ENCODE peak calls at places on chromosomes 4 and X, in five cellular contexts. One of them, this sample, is unnamed.

GRCh38 chr4:14338206-14338605 is 664.1 kb upstream of the CPEB2 start:
- DNase-seq in ovary: no peak
- DNase-seq in GM10248: no peak
- DNase-seq in sigmoid colon: no peak
- DNase-seq in activated CD8-positive, alpha-beta T cell treated with anti-CD3 and anti-CD28 coated beads for 36 hours: no peak
- DNase-seq in this sample: no peak

GRCh38 chrX:100615015-100615414 is 21.6 kb downstream of the TSPAN6 start:
- DNase-seq in ovary: peak
- DNase-seq in GM10248: peak
- DNase-seq in sigmoid colon: no peak
- DNase-seq in activated CD8-positive, alpha-beta T cell treated with anti-CD3 and anti-CD28 coated beads for 36 hours: no peak
- DNase-seq in this sample: peak

GRCh38 chr4:153067376-153067775 is 131.3 kb downstream of the FHDC1 start:
- DNase-seq in sigmoid colon: no peak
- DNase-seq in GM10248: no peak
- DNase-seq in activated CD8-positive, alpha-beta T cell treated with anti-CD3 and anti-CD28 coated beads for 36 hours: no peak
- DNase-seq in ovary: no peak
- DNase-seq in this sample: no peak

GRCh38 chr4:73777612-73778011 is 37.2 kb downstream of the CXCL8 start:
- DNase-seq in sigmoid colon: no peak
- DNase-seq in GM10248: no peak
- DNase-seq in ovary: no peak
- DNase-seq in activated CD8-positive, alpha-beta T cell treated with anti-CD3 and anti-CD28 coated beads for 36 hours: no peak
- DNase-seq in this sample: no peak

GRCh38 chr4:183960912-183961569 is 55.9 kb downstream of the STOX2 start:
- DNase-seq in GM10248: no peak
- DNase-seq in activated CD8-positive, alpha-beta T cell treated with anti-CD3 and anti-CD28 coated beads for 36 hours: no peak
- DNase-seq in sigmoid colon: no peak
- DNase-seq in ovary: no peak
- DNase-seq in this sample: no peak

GRCh38 chrX:133676344-133677122 is 261.2 kb upstream of the GPC4 start:
- DNase-seq in sigmoid colon: no peak
- DNase-seq in activated CD8-positive, alpha-beta T cell treated with anti-CD3 and anti-CD28 coated beads for 36 hours: no peak
- DNase-seq in GM10248: no peak
- DNase-seq in ovary: no peak
- DNase-seq in this sample: no peak

GRCh38 chr4:77430847-77431246 is 174.8 kb upstream of the CXCL13 start:
- DNase-seq in sigmoid colon: no peak
- DNase-seq in ovary: no peak
- DNase-seq in GM10248: no peak
- DNase-seq in activated CD8-positive, alpha-beta T cell treated with anti-CD3 and anti-CD28 coated beads for 36 hours: no peak
- DNase-seq in this sample: no peak

GRCh38 chr4:30953799-30954198 is 233.6 kb downstream of the PCDH7 start:
- DNase-seq in GM10248: no peak
- DNase-seq in ovary: no peak
- DNase-seq in sigmoid colon: no peak
- DNase-seq in activated CD8-positive, alpha-beta T cell treated with anti-CD3 and anti-CD28 coated beads for 36 hours: no peak
- DNase-seq in this sample: no peak

GRCh38 chr4:130110760-130111159 is 1014.8 kb downstream of the C4orf33 start:
- DNase-seq in ovary: no peak
- DNase-seq in GM10248: no peak
- DNase-seq in activated CD8-positive, alpha-beta T cell treated with anti-CD3 and anti-CD28 coated beads for 36 hours: no peak
- DNase-seq in sigmoid colon: no peak
- DNase-seq in this sample: no peak

GRCh38 chr4:4521069-4521468 is 20.8 kb downstream of the STX18 start:
- DNase-seq in sigmoid colon: no peak
- DNase-seq in activated CD8-positive, alpha-beta T cell treated with anti-CD3 and anti-CD28 coated beads for 36 hours: no peak
- DNase-seq in ovary: no peak
- DNase-seq in GM10248: no peak
- DNase-seq in this sample: no peak

GRCh38 chr4:4518747-4519146 is 23.1 kb downstream of the STX18 start:
- DNase-seq in activated CD8-positive, alpha-beta T cell treated with anti-CD3 and anti-CD28 coated beads for 36 hours: no peak
- DNase-seq in GM10248: no peak
- DNase-seq in sigmoid colon: no peak
- DNase-seq in ovary: no peak
- DNase-seq in this sample: no peak

GRCh38 chr4:4524364-4524763 is 17.5 kb downstream of the STX18 start:
- DNase-seq in ovary: no peak
- DNase-seq in sigmoid colon: no peak
- DNase-seq in GM10248: peak
- DNase-seq in activated CD8-positive, alpha-beta T cell treated with anti-CD3 and anti-CD28 coated beads for 36 hours: peak
- DNase-seq in this sample: peak

GRCh38 chr4:4521767-4522166 is 20.1 kb downstream of the STX18 start:
- DNase-seq in ovary: no peak
- DNase-seq in sigmoid colon: no peak
- DNase-seq in activated CD8-positive, alpha-beta T cell treated with anti-CD3 and anti-CD28 coated beads for 36 hours: no peak
- DNase-seq in GM10248: no peak
- DNase-seq in this sample: no peak

DNA sequence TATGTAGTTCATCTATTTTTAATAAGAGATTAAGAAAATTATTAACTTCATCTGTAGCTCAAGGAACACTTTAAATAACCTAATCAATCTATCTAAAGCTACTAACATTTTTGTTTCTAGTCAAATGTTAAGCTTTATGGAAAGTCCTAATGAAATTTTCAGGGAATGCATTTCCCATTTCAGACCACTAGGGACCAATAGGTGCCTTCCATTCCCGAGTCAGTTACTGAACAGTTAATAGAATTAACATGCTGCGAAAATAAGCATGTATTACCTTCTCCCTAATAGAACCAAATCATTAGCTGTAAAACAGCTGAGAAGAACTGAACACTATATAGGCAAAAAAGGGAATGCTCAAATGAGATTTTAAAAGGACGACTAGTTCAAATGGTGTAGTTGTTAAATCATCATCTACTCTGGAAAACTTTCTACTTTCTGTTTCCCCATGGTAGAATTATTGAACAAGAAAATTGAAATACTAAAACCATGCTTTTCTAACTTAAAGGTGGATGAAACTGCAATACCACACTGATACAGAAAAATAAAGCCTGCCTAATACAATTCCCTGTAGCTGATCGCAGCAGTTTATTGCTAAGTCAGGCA is 22.5 kb downstream of the STX18 start:
- DNase-seq in activated CD8-positive, alpha-beta T cell treated with anti-CD3 and anti-CD28 coated beads for 36 hours: no peak
- DNase-seq in sigmoid colon: no peak
- DNase-seq in GM10248: no peak
- DNase-seq in ovary: no peak
- DNase-seq in this sample: no peak
- TF ChIP-seq CTCF in activated CD8-positive, alpha-beta T cell treated with anti-CD3 and anti-CD28 coated beads for 36 hours: peak
- TF ChIP-seq CTCF in sigmoid colon: peak
- TF ChIP-seq CTCF in GM10248: peak
- TF ChIP-seq CTCF in ovary: no peak
- TF ChIP-seq CTCF in this sample: no peak

DNA sequence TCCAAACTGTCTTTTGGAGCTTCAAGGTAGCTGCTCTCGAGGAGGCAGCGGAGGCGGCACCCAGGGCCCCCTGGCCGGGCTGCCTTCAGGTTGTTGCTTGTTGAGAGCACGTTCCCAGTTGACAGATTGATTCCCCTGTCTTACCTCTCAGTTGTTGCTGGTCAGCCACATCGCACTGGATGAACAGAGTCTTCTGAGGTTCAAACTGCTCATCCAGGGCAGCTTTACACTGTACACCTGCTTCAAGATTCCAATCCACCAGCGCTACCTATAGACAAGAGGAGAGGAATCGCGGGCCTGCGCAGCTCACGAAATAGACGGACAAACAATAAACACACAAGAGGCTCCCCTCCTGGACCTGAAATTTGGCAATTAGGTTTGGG is 497 bp downstream of the HPGD start:
- DNase-seq in activated CD8-positive, alpha-beta T cell treated with anti-CD3 and anti-CD28 coated beads for 36 hours: peak
- DNase-seq in ovary: no peak
- DNase-seq in sigmoid colon: no peak
- DNase-seq in GM10248: peak
- DNase-seq in this sample: no peak
- TF ChIP-seq CTCF in activated CD8-positive, alpha-beta T cell treated with anti-CD3 and anti-CD28 coated beads for 36 hours: no peak
- TF ChIP-seq CTCF in ovary: no peak
- TF ChIP-seq CTCF in sigmoid colon: no peak
- TF ChIP-seq CTCF in GM10248: no peak
- TF ChIP-seq CTCF in this sample: no peak

DNA sequence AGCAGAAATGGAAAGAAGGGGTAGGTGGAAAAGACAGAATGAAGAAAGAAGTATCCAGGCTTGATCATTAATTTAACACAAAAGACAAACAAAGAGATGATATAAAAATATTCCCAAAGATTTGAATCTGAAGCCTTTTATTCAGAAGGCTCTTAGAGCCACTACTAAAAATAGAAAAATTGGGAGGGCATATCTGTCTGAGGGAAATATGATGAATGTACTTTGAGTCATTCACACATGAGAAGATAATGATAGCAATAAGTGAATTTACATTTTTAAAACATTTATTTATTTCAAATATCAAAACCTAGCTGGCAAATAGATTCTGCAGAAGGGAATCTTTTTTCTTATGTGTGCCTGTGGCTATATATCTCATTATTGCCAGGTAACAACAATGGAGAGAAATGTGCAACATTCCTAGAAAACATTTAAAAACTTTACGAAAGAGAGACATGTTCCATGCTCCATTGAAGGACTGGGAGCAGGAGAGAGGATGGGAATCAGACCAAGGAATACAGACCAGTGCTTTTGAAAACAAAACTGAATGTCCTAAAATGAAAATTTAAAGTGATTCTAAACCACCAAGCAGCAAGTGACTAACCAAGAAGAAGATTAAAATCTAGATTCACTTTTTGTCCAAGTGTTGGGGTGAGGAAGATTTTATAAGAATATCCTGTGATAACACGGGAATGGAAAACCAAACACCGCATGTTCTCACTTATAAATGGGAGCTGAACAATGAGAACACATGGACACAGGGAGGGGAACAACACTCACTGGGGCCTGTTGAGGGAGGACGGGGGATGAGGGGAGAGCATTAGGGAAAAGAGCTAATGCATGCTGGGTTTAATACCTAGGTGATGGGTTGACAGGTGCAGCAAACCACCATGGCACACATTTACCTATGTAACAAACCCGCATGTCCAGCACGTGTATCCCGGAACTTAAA is 41.2 kb downstream of the ANXA5 start:
- DNase-seq in ovary: no peak
- DNase-seq in sigmoid colon: no peak
- DNase-seq in GM10248: no peak
- DNase-seq in activated CD8-positive, alpha-beta T cell treated with anti-CD3 and anti-CD28 coated beads for 36 hours: no peak
- DNase-seq in this sample: no peak
- TF ChIP-seq CTCF in ovary: no peak
- TF ChIP-seq CTCF in sigmoid colon: no peak
- TF ChIP-seq CTCF in GM10248: no peak
- TF ChIP-seq CTCF in activated CD8-positive, alpha-beta T cell treated with anti-CD3 and anti-CD28 coated beads for 36 hours: no peak
- TF ChIP-seq CTCF in this sample: no peak

GRCh38 chr4:72507167-72507566 is 61.9 kb downstream of the ADAMTS3 start:
- DNase-seq in GM10248: no peak
- DNase-seq in activated CD8-positive, alpha-beta T cell treated with anti-CD3 and anti-CD28 coated beads for 36 hours: no peak
- DNase-seq in sigmoid colon: no peak
- DNase-seq in ovary: no peak
- DNase-seq in this sample: no peak

GRCh38 chr4:72500214-72500613 is 68.8 kb downstream of the ADAMTS3 start:
- DNase-seq in ovary: no peak
- DNase-seq in GM10248: no peak
- DNase-seq in activated CD8-positive, alpha-beta T cell treated with anti-CD3 and anti-CD28 coated beads for 36 hours: no peak
- DNase-seq in sigmoid colon: no peak
- DNase-seq in this sample: no peak

GRCh38 chr4:72505314-72505744 is 63.7 kb downstream of the ADAMTS3 start:
- DNase-seq in GM10248: peak
- DNase-seq in activated CD8-positive, alpha-beta T cell treated with anti-CD3 and anti-CD28 coated beads for 36 hours: peak
- DNase-seq in sigmoid colon: no peak
- DNase-seq in ovary: no peak
- DNase-seq in this sample: peak
- TF ChIP-seq CTCF in GM10248: peak
- TF ChIP-seq CTCF in activated CD8-positive, alpha-beta T cell treated with anti-CD3 and anti-CD28 coated beads for 36 hours: peak
- TF ChIP-seq CTCF in sigmoid colon: peak
- TF ChIP-seq CTCF in ovary: no peak
- TF ChIP-seq CTCF in this sample: peak

GRCh38 chr4:119211856-119212250 is 660 bp upstream of the USP53 start:
- DNase-seq in ovary: no peak
- DNase-seq in GM10248: no peak
- DNase-seq in sigmoid colon: no peak
- DNase-seq in activated CD8-positive, alpha-beta T cell treated with anti-CD3 and anti-CD28 coated beads for 36 hours: no peak
- DNase-seq in this sample: no peak

GRCh38 chr4:119210760-119211159 is 1.8 kb upstream of the USP53 start:
- DNase-seq in sigmoid colon: no peak
- DNase-seq in ovary: no peak
- DNase-seq in GM10248: no peak
- DNase-seq in activated CD8-positive, alpha-beta T cell treated with anti-CD3 and anti-CD28 coated beads for 36 hours: no peak
- DNase-seq in this sample: no peak

GRCh38 chr4:119209586-119209985 is 2.9 kb upstream of the USP53 start:
- DNase-seq in activated CD8-positive, alpha-beta T cell treated with anti-CD3 and anti-CD28 coated beads for 36 hours: no peak
- DNase-seq in GM10248: no peak
- DNase-seq in ovary: no peak
- DNase-seq in sigmoid colon: no peak
- DNase-seq in this sample: no peak

GRCh38 chr4:119212251-119212963 is at the start of gene USP53:
- DNase-seq in ovary: peak
- DNase-seq in GM10248: peak
- DNase-seq in activated CD8-positive, alpha-beta T cell treated with anti-CD3 and anti-CD28 coated beads for 36 hours: peak
- DNase-seq in sigmoid colon: peak
- DNase-seq in this sample: peak

DNA sequence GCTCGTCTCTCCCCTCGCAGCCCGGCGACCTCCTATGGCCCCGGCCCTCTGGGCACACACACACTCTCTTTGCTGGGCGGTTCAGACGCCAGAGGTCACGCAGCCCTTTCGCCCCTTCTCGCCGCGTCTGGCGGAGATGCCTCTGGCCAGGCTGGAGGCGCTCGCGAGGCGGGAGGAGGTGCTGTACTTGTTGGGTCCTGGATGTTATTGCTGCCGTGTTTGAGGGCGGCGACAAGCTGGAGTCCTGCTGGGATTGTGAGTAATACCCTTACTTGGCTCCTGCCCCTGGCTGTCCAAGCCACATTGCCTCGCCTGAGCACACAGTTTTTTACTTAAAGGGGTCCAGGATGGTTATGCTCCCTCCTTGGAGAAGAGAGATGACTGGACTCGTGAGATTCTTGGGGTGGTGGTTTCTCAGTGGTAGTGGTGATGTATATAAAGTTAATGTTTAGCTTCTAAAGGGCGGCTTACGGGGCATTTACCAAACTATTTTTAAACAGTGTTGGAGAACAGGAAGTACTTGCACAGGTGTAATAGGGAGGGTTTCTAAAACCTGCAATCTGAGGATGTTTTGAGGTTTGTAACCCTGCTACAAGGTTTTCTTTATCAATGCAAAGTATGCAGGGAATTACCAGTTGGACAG is 572 bp downstream of the USP53 start:
- DNase-seq in sigmoid colon: peak
- DNase-seq in GM10248: peak
- DNase-seq in activated CD8-positive, alpha-beta T cell treated with anti-CD3 and anti-CD28 coated beads for 36 hours: peak
- DNase-seq in ovary: peak
- DNase-seq in this sample: peak
- TF ChIP-seq CTCF in sigmoid colon: no peak
- TF ChIP-seq CTCF in GM10248: peak
- TF ChIP-seq CTCF in activated CD8-positive, alpha-beta T cell treated with anti-CD3 and anti-CD28 coated beads for 36 hours: no peak
- TF ChIP-seq CTCF in ovary: no peak
- TF ChIP-seq CTCF in this sample: peak

This sample was measured in GM13976.